ENCODE peak calls at places on chromosomes 4 and X, in four cellular contexts. One of them, this sample, is unnamed.

GRCh38 chrX:140503714-140504351 is 1.0 kb downstream of the SOX3 start:
- DNase-seq in Peyer's patch: no peak
- DNase-seq in CD4-positive, alpha-beta T cell: no peak
- DNase-seq in lower leg skin: no peak
- DNase-seq in this sample: no peak

GRCh38 chrX:71224098-71224708 is 1.2 kb downstream of the GJB1 start:
- DNase-seq in Peyer's patch: no peak
- DNase-seq in CD4-positive, alpha-beta T cell: no peak
- DNase-seq in lower leg skin: no peak
- DNase-seq in this sample: no peak

GRCh38 chrX:38770152-38770551 is 31.1 kb upstream of the MID1IP1 start:
- DNase-seq in Peyer's patch: no peak
- DNase-seq in CD4-positive, alpha-beta T cell: no peak
- DNase-seq in lower leg skin: no peak
- DNase-seq in this sample: no peak

GRCh38 chr4:151266542-151266941 is 10.4 kb upstream of the PRSS48 start:
- DNase-seq in Peyer's patch: no peak
- DNase-seq in CD4-positive, alpha-beta T cell: no peak
- DNase-seq in lower leg skin: no peak
- DNase-seq in this sample: no peak

GRCh38 chr4:3708103-3708510 is 58.1 kb upstream of the ADRA2C start:
- DNase-seq in Peyer's patch: no peak
- DNase-seq in CD4-positive, alpha-beta T cell: no peak
- DNase-seq in lower leg skin: no peak
- DNase-seq in this sample: no peak

GRCh38 chr4:135269125-135269772 is 1067.7 kb upstream of the PABPC4L start:
- DNase-seq in Peyer's patch: no peak
- DNase-seq in CD4-positive, alpha-beta T cell: no peak
- DNase-seq in lower leg skin: no peak
- DNase-seq in this sample: no peak

GRCh38 chr4:173647902-173648301 is 117.9 kb upstream of the HAND2 start:
- DNase-seq in Peyer's patch: no peak
- DNase-seq in CD4-positive, alpha-beta T cell: no peak
- DNase-seq in lower leg skin: no peak
- DNase-seq in this sample: no peak

GRCh38 chr4:680931-681645 is 6.7 kb downstream of the MYL5 start:
- DNase-seq in Peyer's patch: peak; percentile 92
- DNase-seq in CD4-positive, alpha-beta T cell: peak; percentile 38
- DNase-seq in lower leg skin: peak; percentile 96
- DNase-seq in this sample: peak; percentile 54

GRCh38 chrX:18668059-18668458 is 3.8 kb downstream of the RS1 start:
- DNase-seq in Peyer's patch: no peak
- DNase-seq in CD4-positive, alpha-beta T cell: no peak
- DNase-seq in lower leg skin: no peak
- DNase-seq in this sample: no peak

GRCh38 chr4:182073278-182073677 is 169.9 kb upstream of the TENM3 start:
- DNase-seq in Peyer's patch: no peak
- DNase-seq in CD4-positive, alpha-beta T cell: no peak
- DNase-seq in lower leg skin: no peak
- DNase-seq in this sample: no peak

GRCh38 chr4:6917445-6918241 is 8.0 kb downstream of the TBC1D14 start:
- DNase-seq in Peyer's patch: peak; percentile 95
- DNase-seq in CD4-positive, alpha-beta T cell: no peak
- DNase-seq in lower leg skin: peak; percentile 92
- DNase-seq in this sample: peak; percentile 34

GRCh38 chrX:47585273-47585672 is 3.0 kb downstream of the TIMP1 start:
- DNase-seq in Peyer's patch: peak; percentile 40
- DNase-seq in CD4-positive, alpha-beta T cell: no peak
- DNase-seq in lower leg skin: peak; percentile 81
- DNase-seq in this sample: no peak

GRCh38 chr4:142707397-142707796 is 138.7 kb downstream of the INPP4B start:
- DNase-seq in Peyer's patch: no peak
- DNase-seq in CD4-positive, alpha-beta T cell: no peak
- DNase-seq in lower leg skin: no peak
- DNase-seq in this sample: no peak

GRCh38 chr4:113043591-113043990 is 5.9 kb upstream of the ANK2 start:
- DNase-seq in Peyer's patch: no peak
- DNase-seq in CD4-positive, alpha-beta T cell: no peak
- DNase-seq in lower leg skin: no peak
- DNase-seq in this sample: no peak

GRCh38 chr4:174217273-174218126 is 66.0 kb downstream of the FBXO8 start:
- DNase-seq in Peyer's patch: no peak
- DNase-seq in CD4-positive, alpha-beta T cell: no peak
- DNase-seq in lower leg skin: no peak
- DNase-seq in this sample: no peak

GRCh38 chr4:39932776-39933402 is 44.8 kb downstream of the PDS5A start:
- DNase-seq in Peyer's patch: no peak
- DNase-seq in CD4-positive, alpha-beta T cell: no peak
- DNase-seq in lower leg skin: no peak
- DNase-seq in this sample: no peak

GRCh38 chr4:3723232-3723642 is 42.9 kb upstream of the ADRA2C start:
- DNase-seq in Peyer's patch: no peak
- DNase-seq in CD4-positive, alpha-beta T cell: no peak
- DNase-seq in lower leg skin: no peak
- DNase-seq in this sample: no peak

GRCh38 chr4:100742045-100742444 is 224.2 kb upstream of the EMCN start:
- DNase-seq in Peyer's patch: peak; percentile 44
- DNase-seq in CD4-positive, alpha-beta T cell: no peak
- DNase-seq in lower leg skin: no peak
- DNase-seq in this sample: no peak

GRCh38 chr4:151887151-151887815 is 126.5 kb upstream of the GATB start:
- DNase-seq in Peyer's patch: no peak
- DNase-seq in CD4-positive, alpha-beta T cell: no peak
- DNase-seq in lower leg skin: no peak
- DNase-seq in this sample: no peak

GRCh38 chrX:101057095-101057714 is 5.3 kb upstream of the TRMT2B start:
- DNase-seq in Peyer's patch: no peak
- DNase-seq in CD4-positive, alpha-beta T cell: no peak
- DNase-seq in lower leg skin: no peak
- DNase-seq in this sample: no peak

GRCh38 chr4:128924951-128925350 is 115.5 kb downstream of the JADE1 start:
- DNase-seq in Peyer's patch: no peak
- DNase-seq in CD4-positive, alpha-beta T cell: no peak
- DNase-seq in lower leg skin: no peak
- DNase-seq in this sample: no peak

GRCh38 chr4:83890231-83890630 is 354.3 kb downstream of the GPAT3 start:
- DNase-seq in Peyer's patch: no peak
- DNase-seq in CD4-positive, alpha-beta T cell: no peak
- DNase-seq in lower leg skin: no peak
- DNase-seq in this sample: no peak

GRCh38 chr4:164571593-164572385 is 182.1 kb upstream of the SMIM31 start:
- DNase-seq in Peyer's patch: no peak
- DNase-seq in CD4-positive, alpha-beta T cell: no peak
- DNase-seq in lower leg skin: no peak
- DNase-seq in this sample: no peak

GRCh38 chrX:110172215-110172614 is 145.7 kb downstream of the AMMECR1 start:
- DNase-seq in Peyer's patch: peak; percentile 76
- DNase-seq in CD4-positive, alpha-beta T cell: no peak
- DNase-seq in lower leg skin: no peak
- DNase-seq in this sample: peak; percentile 35

GRCh38 chr4:116001291-116001690 is 887.9 kb upstream of the NDST4 start:
- DNase-seq in Peyer's patch: no peak
- DNase-seq in CD4-positive, alpha-beta T cell: no peak
- DNase-seq in lower leg skin: no peak
- DNase-seq in this sample: no peak

GRCh38 chrX:21745756-21746155 is 12.2 kb downstream of the SMPX start:
- DNase-seq in Peyer's patch: peak; percentile 72
- DNase-seq in CD4-positive, alpha-beta T cell: peak; percentile 17
- DNase-seq in lower leg skin: no peak
- DNase-seq in this sample: peak; percentile 13

GRCh38 chr4:41822326-41822725 is 73.8 kb upstream of the PHOX2B start:
- DNase-seq in Peyer's patch: no peak
- DNase-seq in CD4-positive, alpha-beta T cell: no peak
- DNase-seq in lower leg skin: no peak
- DNase-seq in this sample: no peak

DNA sequence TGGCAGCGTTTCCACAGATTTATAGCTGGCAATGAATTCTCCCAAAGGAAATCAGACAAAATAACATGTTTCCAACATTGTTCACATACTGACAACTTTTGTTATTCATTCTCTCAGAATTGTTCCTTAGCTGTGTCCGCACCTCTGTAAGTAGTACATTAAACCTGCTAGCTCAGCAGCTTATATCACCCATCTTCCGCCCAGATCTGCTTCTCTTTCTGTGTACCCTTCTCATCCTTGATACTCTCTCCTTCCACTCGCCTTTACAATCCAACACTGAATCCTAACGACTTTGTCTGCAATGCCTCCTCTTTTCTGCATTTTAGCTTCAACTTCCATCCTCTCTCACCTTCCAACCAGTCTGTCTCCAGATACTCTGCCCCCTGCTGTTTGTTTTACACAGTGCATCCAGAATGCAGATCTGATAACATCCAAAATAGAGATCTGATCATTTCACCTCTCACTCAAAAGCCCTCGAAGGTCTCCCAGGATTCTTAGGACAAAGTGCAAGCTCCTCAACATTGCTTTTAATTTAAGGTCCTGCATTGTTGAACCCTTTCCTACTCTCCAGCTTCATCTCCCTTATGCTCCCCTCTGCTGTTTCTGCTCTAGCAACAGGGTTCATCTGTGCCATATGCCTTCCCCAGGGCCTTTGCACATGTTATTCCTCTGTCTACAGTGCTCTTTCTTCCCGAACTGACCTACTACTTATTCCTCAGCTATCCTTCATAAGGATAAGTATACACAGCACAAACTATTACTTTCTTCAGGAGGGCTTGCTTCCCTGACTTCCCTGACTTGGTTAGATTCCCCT is 67.3 kb upstream of the VBP1 start:
- DNase-seq in Peyer's patch: no peak
- DNase-seq in CD4-positive, alpha-beta T cell: peak; percentile 13
- DNase-seq in lower leg skin: no peak
- DNase-seq in this sample: no peak
- TF ChIP-seq CTCF in Peyer's patch: peak; percentile 47
- TF ChIP-seq CTCF in CD4-positive, alpha-beta T cell: peak; percentile 18
- TF ChIP-seq CTCF in lower leg skin: no peak
- TF ChIP-seq CTCF in this sample: no peak

GRCh38 chr4:23899565-23899964 is 9.7 kb upstream of the PPARGC1A start:
- DNase-seq in Peyer's patch: no peak
- DNase-seq in CD4-positive, alpha-beta T cell: no peak
- DNase-seq in lower leg skin: no peak
- DNase-seq in this sample: no peak

GRCh38 chr4:23903859-23904438 is 14.1 kb upstream of the PPARGC1A start:
- DNase-seq in Peyer's patch: no peak
- DNase-seq in CD4-positive, alpha-beta T cell: no peak
- DNase-seq in lower leg skin: no peak
- DNase-seq in this sample: no peak

GRCh38 chr4:23904639-23905061 is 14.8 kb upstream of the PPARGC1A start:
- DNase-seq in Peyer's patch: no peak
- DNase-seq in CD4-positive, alpha-beta T cell: no peak
- DNase-seq in lower leg skin: no peak
- DNase-seq in this sample: no peak

GRCh38 chr4:23900636-23901035 is 10.8 kb upstream of the PPARGC1A start:
- DNase-seq in Peyer's patch: no peak
- DNase-seq in CD4-positive, alpha-beta T cell: no peak
- DNase-seq in lower leg skin: no peak
- DNase-seq in this sample: no peak

GRCh38 chr4:23902203-23902602 is 12.4 kb upstream of the PPARGC1A start:
- DNase-seq in Peyer's patch: no peak
- DNase-seq in CD4-positive, alpha-beta T cell: no peak
- DNase-seq in lower leg skin: no peak
- DNase-seq in this sample: no peak
- TF ChIP-seq CTCF in Peyer's patch: no peak
- TF ChIP-seq CTCF in CD4-positive, alpha-beta T cell: no peak
- TF ChIP-seq CTCF in lower leg skin: no peak
- TF ChIP-seq CTCF in this sample: no peak

GRCh38 chr4:153649572-153649991 is 34.5 kb upstream of the TLR2 start:
- DNase-seq in Peyer's patch: no peak
- DNase-seq in CD4-positive, alpha-beta T cell: no peak
- DNase-seq in lower leg skin: no peak
- DNase-seq in this sample: no peak
- TF ChIP-seq CTCF in Peyer's patch: peak; percentile 25
- TF ChIP-seq CTCF in CD4-positive, alpha-beta T cell: no peak
- TF ChIP-seq CTCF in lower leg skin: no peak
- TF ChIP-seq CTCF in this sample: no peak

DNA sequence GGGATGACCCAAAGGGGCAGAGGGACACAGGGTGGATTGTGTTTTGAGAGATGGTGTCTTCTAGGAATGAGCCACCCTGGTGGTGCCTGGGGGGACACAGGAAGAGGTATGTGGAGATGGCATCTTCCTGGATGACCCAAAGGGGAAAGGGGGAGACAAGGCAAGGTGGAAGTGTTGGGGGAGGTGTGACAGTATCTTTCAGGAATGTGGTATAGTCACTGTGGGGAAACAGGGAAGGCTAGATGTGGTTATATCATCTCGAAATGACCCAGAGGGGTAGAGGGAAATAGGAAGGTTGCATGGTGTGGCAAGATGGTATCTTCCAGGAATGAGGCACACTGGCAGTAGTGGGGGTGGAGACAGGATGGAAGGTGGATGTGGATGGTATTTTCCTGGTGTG is 62.9 kb downstream of the MAOA start:
- DNase-seq in Peyer's patch: no peak
- DNase-seq in CD4-positive, alpha-beta T cell: no peak
- DNase-seq in lower leg skin: no peak
- DNase-seq in this sample: no peak
- TF ChIP-seq CTCF in Peyer's patch: no peak
- TF ChIP-seq CTCF in CD4-positive, alpha-beta T cell: no peak
- TF ChIP-seq CTCF in lower leg skin: no peak
- TF ChIP-seq CTCF in this sample: no peak

GRCh38 chr4:139453041-139453370 is 915 bp upstream of the RAB33B start:
- DNase-seq in Peyer's patch: peak; percentile 88
- DNase-seq in CD4-positive, alpha-beta T cell: peak; percentile 66
- DNase-seq in lower leg skin: no peak
- DNase-seq in this sample: no peak
- TF ChIP-seq CTCF in Peyer's patch: peak; percentile 73
- TF ChIP-seq CTCF in CD4-positive, alpha-beta T cell: peak; percentile 57
- TF ChIP-seq CTCF in lower leg skin: no peak
- TF ChIP-seq CTCF in this sample: no peak